ENCODE peak calls at places on chromosomes 7 and 10, in four cellular contexts. X is NCI-H1417 treated with DMSO at 0.1 percent for 48 hours; R is activated naive CD4-positive, alpha-beta T cell; G is RWPE1. E is an unnamed sample.

GRCh38 chr7:47765373-47765979 is 182.8 kb downstream of the PKD1L1 start:
- DNase-seq in X (no peak), R (no peak), G (no peak), E (no peak)

GRCh38 chr10:50794490-50794889 is 54.8 kb downstream of the ASAH2B start:
- DNase-seq in X (no peak), R (no peak), G (no peak), E (peak; percentile 3)

GRCh38 chr10:129372168-129372567 is 94.9 kb upstream of the MGMT start:
- DNase-seq in X (no peak), R (no peak), G (no peak), E (no peak)

GRCh38 chr10:22321831-22322662 is 1.1 kb downstream of the BMI1 start:
- DNase-seq in X (no peak), R (peak; percentile 27), G (no peak), E (peak; percentile 25)

GRCh38 chr10:21315321-21316220 is 209.9 kb downstream of the SKIDA1 start:
- DNase-seq in X (no peak), R (no peak), G (peak; percentile 79), E (peak; percentile 94)

GRCh38 chr10:62079885-62080559 is 178.5 kb downstream of the ARID5B start:
- DNase-seq in X (no peak), R (no peak), G (no peak), E (no peak)

GRCh38 chr7:40885503-40885902 is 750.7 kb downstream of the SUGCT start:
- DNase-seq in X (no peak), R (no peak), G (peak; percentile 48), E (peak; percentile 30)

GRCh38 chr7:50531928-50532327 is 33.3 kb downstream of the DDC start:
- DNase-seq in X (peak; percentile 89), R (no peak), G (no peak), E (no peak)

GRCh38 chr10:29949411-29950011 is 109.9 kb downstream of the JCAD start:
- DNase-seq in X (no peak), R (no peak), G (peak; percentile 80), E (peak; percentile 96)

GRCh38 chr7:151148319-151149259 is 18.9 kb downstream of the GBX1 start:
- DNase-seq in X (no peak), R (no peak), G (no peak), E (no peak)

GRCh38 chr10:103395754-103396066 is 565 bp downstream of the ATP5MK start:
- DNase-seq in X (no peak), R (no peak), G (peak; percentile 16), E (peak; percentile 5)

GRCh38 chr7:85776691-85777363 is 590.0 kb upstream of the SEMA3D start:
- DNase-seq in X (no peak), R (no peak), G (no peak), E (no peak)

GRCh38 chr10:24466616-24466949 is 257.1 kb downstream of the ARHGAP21 start:
- DNase-seq in X (no peak), R (no peak), G (peak; percentile 34), E (no peak)

GRCh38 chr7:102991540-102992214 is 78.9 kb downstream of the LRRC17 start:
- DNase-seq in X (no peak), R (no peak), G (peak; percentile 97), E (peak; percentile 92)

E was measured in MCF 10A.